ENCODE peak calls at places on chromosomes 4 and X, in ten cellular contexts. O is suprapubic skin, C is H1, N is breast epithelium, M is spleen, A is K562, Z is sigmoid colon, K is transverse colon, R is prostate gland, B is HCT116. X is an unnamed sample. For H3K4me1, the result is how much of the 10 kb centered on the place peaks cover.

GRCh38 chr4:83484500-83485431 is at the start of gene ABRAXAS1:
- DNase-seq in O (peak), C (peak), N (peak), M (peak), A (peak), Z (peak), K (peak), R (peak), B (peak), X (peak)

GRCh38 chrX:56783450-56783831 is 54.4 kb downstream of the NBDY start:
- DNase-seq in O (peak), C (no peak), N (no peak), M (peak), A (no peak), Z (peak), K (peak), R (no peak), B (no peak), X (peak)

GRCh38 chr4:955161-955921 is 18.0 kb downstream of the DGKQ start:
- DNase-seq in O (no peak), C (no peak), N (peak), M (peak), A (no peak), Z (peak), K (no peak), R (no peak), B (no peak), X (no peak)

GRCh38 chr4:60729194-60729593 is 470.9 kb upstream of the ADGRL3 start:
- DNase-seq in O (no peak), C (no peak), N (no peak), M (no peak), A (no peak), Z (no peak), K (no peak), R (no peak), B (no peak), X (no peak)

GRCh38 chr4:169185133-169185956 is 85.4 kb downstream of the SH3RF1 start:
- DNase-seq in O (no peak), C (no peak), N (no peak), M (no peak), A (no peak), Z (no peak), K (no peak), R (no peak), B (no peak), X (no peak)

GRCh38 chrX:133365886-133366611 is 49.2 kb downstream of the GPC4 start:
- DNase-seq in O (no peak), C (no peak), N (no peak), M (no peak), A (no peak), Z (no peak), K (no peak), R (no peak), B (no peak), X (no peak)

GRCh38 chr4:155587766-155588165 is 78.9 kb upstream of the GUCY1A1 start:
- DNase-seq in O (no peak), C (no peak), N (no peak), M (no peak), A (no peak), Z (no peak), K (no peak), R (no peak), B (no peak), X (no peak)

GRCh38 chrX:129606918-129607317 is 47.8 kb downstream of the APLN start:
- DNase-seq in O (peak), C (no peak), N (no peak), M (no peak), A (peak), Z (peak), K (peak), R (peak), B (peak), X (peak)

GRCh38 chr4:108172780-108173598 is 4.3 kb upstream of the LEF1 start:
- DNase-seq in O (no peak), C (no peak), N (no peak), M (peak), A (peak), Z (no peak), K (peak), R (peak), B (no peak), X (peak)

GRCh38 chrX:154409222-154409871 is at the start of gene DNASE1L1:
- DNase-seq in O (peak), C (peak), N (no peak), M (peak), A (peak), Z (peak), K (peak), R (peak), B (no peak), X (peak)

GRCh38 chrX:48919947-48920712 is 1.3 kb upstream of the PIM2 start:
- DNase-seq in O (no peak), C (no peak), N (no peak), M (no peak), A (peak), Z (no peak), K (no peak), R (no peak), B (no peak), X (no peak)

GRCh38 chr4:793941-794621 is 31.8 kb downstream of the CPLX1 start:
- DNase-seq in O (no peak), C (no peak), N (no peak), M (no peak), A (no peak), Z (no peak), K (no peak), R (no peak), B (no peak), X (no peak)

GRCh38 chr4:181601118-181601517 is 642.1 kb upstream of the TENM3 start:
- DNase-seq in O (no peak), C (no peak), N (no peak), M (no peak), A (no peak), Z (no peak), K (no peak), R (no peak), B (no peak), X (no peak)

GRCh38 chrX:81957900-81958545 is 756.1 kb downstream of the SH3BGRL start:
- DNase-seq in O (no peak), C (no peak), N (no peak), M (no peak), A (no peak), Z (no peak), K (no peak), R (no peak), B (no peak), X (no peak)

GRCh38 chrX:10156199-10157031 is at the start of gene CLCN4:
- DNase-seq in O (no peak), C (no peak), N (no peak), M (peak), A (no peak), Z (peak), K (peak), R (peak), B (peak), X (peak)

DNA sequence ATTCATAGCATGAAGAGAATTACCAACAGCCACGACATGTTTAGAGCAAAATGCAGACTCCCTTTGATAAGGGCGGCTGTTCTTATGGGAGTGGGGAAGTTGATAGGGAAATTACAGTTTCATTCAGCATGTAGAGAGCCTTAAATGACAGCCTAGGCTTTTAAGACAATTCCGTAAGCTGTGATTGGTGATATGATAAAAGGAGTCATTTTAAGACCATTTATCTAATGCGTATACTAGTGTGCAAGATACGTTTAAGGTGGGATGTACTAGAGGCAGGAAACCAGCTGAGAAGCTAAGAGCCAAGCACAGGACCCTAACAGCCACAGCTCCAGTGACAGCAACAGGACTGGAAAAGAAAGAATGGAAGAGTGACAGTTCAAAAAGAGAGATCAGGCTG is 102.2 kb upstream of the ZFP42 start:
- DNase-seq in O (no peak), C (no peak), N (no peak), M (no peak), A (no peak), Z (no peak), K (no peak), R (no peak), B (no peak), X (no peak)
- TF ChIP-seq POLR2AphosphoS5 in O (no peak), C (no peak), N (no peak), M (no peak), A (no peak), Z (no peak), K (no peak), R (no peak), B (no peak), X (no peak)

DNA sequence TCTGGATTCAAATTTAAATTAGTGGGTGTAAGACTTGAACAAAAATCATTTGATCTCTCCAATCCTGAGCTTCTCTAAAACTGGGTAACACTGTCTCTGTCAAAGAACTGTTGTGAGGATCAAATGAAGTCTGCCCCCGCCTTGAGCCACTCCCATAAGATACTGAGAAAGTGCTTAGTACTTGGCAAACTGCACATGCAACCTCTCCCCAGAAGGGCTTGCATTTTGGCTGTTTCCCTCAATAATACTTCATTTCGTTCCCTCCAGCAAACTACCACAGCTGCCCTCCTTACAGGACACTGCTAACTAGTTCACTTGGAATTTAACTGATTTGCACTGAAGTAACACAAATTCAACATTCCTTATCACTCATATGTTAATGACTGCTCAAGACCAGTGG is 79.8 kb downstream of the APBB2 start:
- DNase-seq in O (no peak), C (no peak), N (no peak), M (no peak), A (no peak), Z (no peak), K (no peak), R (no peak), B (no peak), X (no peak)
- H3K4me1 ChIP-seq in O (under half), C (under half), N (under half), M (under half), A (under half), Z (under half), K (under half), R (under half), B (half or more), X (under half)

DNA sequence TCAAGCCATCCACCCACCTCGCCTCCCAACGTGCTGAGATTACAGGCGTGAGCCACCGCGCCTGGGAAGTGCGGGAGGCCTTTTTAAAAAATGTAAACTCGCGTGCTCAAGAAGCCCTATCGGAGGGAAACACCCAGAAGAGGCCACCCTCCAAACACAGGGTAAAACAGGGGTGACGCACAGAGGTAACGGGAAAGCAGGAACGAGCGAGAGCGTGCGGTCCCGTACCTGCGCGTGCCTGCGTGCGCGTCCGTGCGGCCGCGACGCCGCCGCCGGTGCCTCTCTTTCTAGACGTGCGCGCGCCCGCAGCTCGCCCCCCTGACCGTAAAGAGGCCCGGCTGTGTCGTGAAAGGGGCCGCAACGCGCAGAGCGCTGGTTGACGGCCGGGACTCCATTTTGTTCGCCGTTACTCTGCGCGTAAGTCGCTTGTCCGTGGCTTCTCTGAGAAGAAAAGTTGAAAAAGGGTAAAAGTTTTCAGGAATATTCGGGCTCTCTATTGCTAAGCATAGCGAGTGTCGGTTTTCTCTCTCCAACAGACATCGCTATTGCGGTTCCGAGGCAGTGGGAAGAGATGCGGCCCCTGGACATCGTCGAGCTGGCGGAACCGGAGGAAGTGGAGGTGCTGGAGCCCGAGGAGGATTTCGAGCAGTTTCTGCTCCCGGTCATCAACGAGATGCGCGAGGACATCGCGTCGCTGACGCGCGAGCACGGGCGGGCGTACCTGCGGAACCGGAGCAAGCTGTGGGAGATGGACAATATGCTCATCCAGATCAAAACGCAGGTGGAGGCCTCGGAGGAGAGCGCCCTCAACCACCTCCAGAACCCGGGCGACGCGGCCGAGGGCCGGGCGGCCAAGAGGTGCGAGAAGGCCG is at the start of gene MRFAP1:
- DNase-seq in O (peak), C (peak), N (peak), M (peak), A (peak), Z (peak), K (peak), R (peak), B (peak), X (peak)
- TF ChIP-seq POLR2A in O (no peak), C (peak), N (peak), M (peak), A (peak), Z (peak), K (peak), R (peak), B (peak), X (no peak)

GRCh38 chr4:78885598-78885997 is 53.6 kb downstream of the PAQR3 start:
- DNase-seq in O (no peak), C (no peak), N (no peak), M (no peak), A (no peak), Z (no peak), K (no peak), R (no peak), B (no peak), X (no peak)
- TF ChIP-seq POLR2AphosphoS5 in O (no peak), C (no peak), N (no peak), M (no peak), A (no peak), Z (no peak), K (no peak), R (no peak), B (no peak), X (no peak)

GRCh38 chr4:94486372-94486801 is 34.6 kb downstream of the PDLIM5 start:
- DNase-seq in O (no peak), C (no peak), N (no peak), M (no peak), A (no peak), Z (no peak), K (no peak), R (no peak), B (no peak), X (peak)
- H3K4me1 ChIP-seq in O (under half), C (under half), N (under half), M (under half), A (under half), Z (under half), K (under half), R (under half), B (half or more), X (under half)

DNA sequence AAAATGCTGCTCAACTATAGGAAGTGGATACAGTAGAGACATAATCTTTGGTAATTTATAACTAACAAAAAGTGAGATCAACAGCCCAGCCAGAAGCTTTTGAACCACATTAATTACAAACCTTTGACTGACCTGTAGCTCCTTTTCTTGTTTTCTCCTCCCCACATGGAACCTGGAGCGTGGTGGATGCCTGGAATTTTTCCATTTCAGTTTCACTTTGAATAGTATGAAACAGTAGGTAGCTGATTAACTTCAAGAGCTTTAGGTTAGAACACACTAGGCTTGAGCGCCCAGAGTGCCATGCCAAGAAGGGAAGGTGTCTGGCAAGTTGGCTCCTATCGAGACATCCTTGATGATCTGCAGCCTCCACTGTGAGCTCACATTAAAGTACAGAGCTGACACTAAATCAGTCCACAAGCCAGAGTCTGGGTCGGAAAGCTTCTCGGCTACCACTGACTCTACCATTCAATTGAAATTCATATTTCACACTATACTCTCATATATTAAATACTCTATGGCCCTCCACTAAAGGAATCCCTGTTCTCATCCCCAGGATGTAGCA is 143.4 kb downstream of the GLRA2 start:
- DNase-seq in O (no peak), C (no peak), N (no peak), M (no peak), A (no peak), Z (no peak), K (no peak), R (no peak), B (no peak), X (no peak)
- TF ChIP-seq POLR2A in O (no peak), C (no peak), N (no peak), M (no peak), A (no peak), Z (no peak), K (no peak), R (no peak), B (no peak), X (no peak)

GRCh38 chrX:15854712-15855561 is at the start of gene AP1S2:
- DNase-seq in O (peak), C (peak), N (peak), M (peak), A (peak), Z (peak), K (peak), R (peak), B (peak), X (peak)
- TF ChIP-seq POLR2AphosphoS5 in O (no peak), C (no peak), N (peak), M (peak), A (peak), Z (peak), K (peak), R (peak), B (peak), X (peak)

GRCh38 chrX:71100581-71101505 is 5.2 kb downstream of the FOXO4 start:
- DNase-seq in O (no peak), C (no peak), N (no peak), M (peak), A (peak), Z (no peak), K (no peak), R (no peak), B (no peak), X (no peak)
- H3K4me1 ChIP-seq in O (under half), C (under half), N (under half), M (half or more), A (under half), Z (under half), K (under half), R (under half), B (under half), X (under half)

GRCh38 chrX:53088136-53088974 is 5.6 kb upstream of the KANTR start:
- DNase-seq in O (peak), C (no peak), N (peak), M (peak), A (no peak), Z (peak), K (peak), R (peak), B (no peak), X (peak)
- TF ChIP-seq POLR2A in O (no peak), C (peak), N (no peak), M (no peak), A (no peak), Z (peak), K (peak), R (peak), B (no peak), X (peak)

GRCh38 chr4:26076000-26076587 is 162.1 kb downstream of the SMIM20 start:
- DNase-seq in O (no peak), C (no peak), N (no peak), M (no peak), A (no peak), Z (no peak), K (no peak), R (no peak), B (no peak), X (no peak)
- TF ChIP-seq POLR2AphosphoS5 in O (no peak), C (no peak), N (no peak), M (no peak), A (no peak), Z (no peak), K (peak), R (no peak), B (no peak), X (peak)

X was measured in stomach.